ENCODE peak calls at places on chromosomes 1 and 21, in six cellular contexts. P is breast epithelium, A is GM20000, K is mammary epithelial cell, H is pancreas, S is transverse colon. G is an unnamed sample.

GRCh38 chr1:204885790-204886189 is 15.1 kb downstream of the NFASC start:
- DNase-seq in P (no peak), A (no peak), S (no peak), K (peak), H (no peak), G (peak)

GRCh38 chr1:242784807-242785206 is 260.3 kb upstream of the PLD5 start:
- DNase-seq in H (no peak), P (no peak), K (no peak), S (no peak), A (no peak), G (no peak)

GRCh38 chr1:39154553-39155361 is 49.7 kb upstream of the MACF1 start:
- DNase-seq in A (no peak), P (no peak), H (no peak), S (peak), K (peak), G (peak)

GRCh38 chr21:44868707-44869106 is 4.8 kb downstream of the PTTG1IP start:
- DNase-seq in H (no peak), K (no peak), A (no peak), S (no peak), P (no peak), G (no peak)

GRCh38 chr1:119132179-119132578 is 8.3 kb downstream of the WARS2 start:
- DNase-seq in A (no peak), H (no peak), P (no peak), K (no peak), S (no peak), G (no peak)

GRCh38 chr1:230160957-230161771 is 94.1 kb downstream of the GALNT2 start:
- DNase-seq in S (no peak), H (no peak), P (no peak), K (peak), A (no peak), G (no peak)

GRCh38 chr1:9815150-9815549 is 8.6 kb downstream of the CLSTN1 start:
- DNase-seq in K (no peak), S (no peak), P (no peak), H (no peak), A (no peak), G (no peak)

GRCh38 chr1:109931189-109931672 is 20.6 kb downstream of the CSF1 start:
- DNase-seq in H (peak), P (peak), K (no peak), A (no peak), S (peak), G (no peak)

GRCh38 chr1:27597511-27598216 is 6.3 kb downstream of the AHDC1 start:
- DNase-seq in H (no peak), P (no peak), K (no peak), A (no peak), S (no peak), G (no peak)

GRCh38 chr1:4306559-4307467 is 347.6 kb upstream of the AJAP1 start:
- DNase-seq in K (no peak), A (no peak), S (no peak), P (peak), H (no peak), G (no peak)

GRCh38 chr1:18049228-18049627 is 58.4 kb upstream of the IGSF21 start:
- DNase-seq in A (no peak), K (no peak), P (no peak), H (no peak), S (no peak), G (no peak)

GRCh38 chr1:164563821-164564251 is 4.9 kb downstream of the PBX1 start:
- DNase-seq in H (no peak), K (peak), P (no peak), A (no peak), S (no peak), G (no peak)

GRCh38 chr1:233281711-233282581 is 13.6 kb downstream of the PCNX2 start:
- DNase-seq in S (no peak), K (peak), A (peak), P (no peak), H (no peak), G (no peak)

GRCh38 chr1:194047921-194048320 is 861.5 kb upstream of the B3GALT2 start:
- DNase-seq in S (no peak), A (no peak), P (no peak), K (no peak), H (no peak), G (no peak)

GRCh38 chr1:191025896-191026642 is 548.4 kb upstream of the BRINP3 start:
- DNase-seq in H (peak), K (no peak), P (no peak), S (no peak), A (no peak), G (no peak)

GRCh38 chr1:113929750-113930498 is 800 bp downstream of the HIPK1 start:
- DNase-seq in P (peak), A (peak), S (peak), H (peak), K (peak), G (no peak)

GRCh38 chr1:39539252-39539790 is 37.3 kb downstream of the PABPC4 start:
- DNase-seq in S (peak), A (peak), P (no peak), H (no peak), K (peak), G (no peak)

GRCh38 chr1:226574044-226574443 is 25.5 kb downstream of the STUM start:
- DNase-seq in K (no peak), H (no peak), A (no peak), P (no peak), S (no peak), G (no peak)

GRCh38 chr1:192575499-192576189 is at the start of gene RGS1:
- DNase-seq in K (no peak), P (no peak), H (no peak), A (peak), S (peak), G (no peak)

GRCh38 chr1:6348511-6349191 is 44.9 kb downstream of the ACOT7 start:
- DNase-seq in A (no peak), H (no peak), S (peak), K (peak), P (no peak), G (no peak)

GRCh38 chr1:29389533-29390041 is 153.3 kb downstream of the PTPRU start:
- DNase-seq in P (no peak), A (no peak), K (no peak), S (no peak), H (no peak), G (no peak)

GRCh38 chr21:39021475-39021832 is 161.8 kb downstream of the PSMG1 start:
- DNase-seq in K (no peak), S (no peak), H (no peak), P (no peak), A (no peak), G (no peak)

GRCh38 chr21:39024538-39024937 is 158.7 kb downstream of the PSMG1 start:
- DNase-seq in H (no peak), S (no peak), A (no peak), P (no peak), K (no peak), G (no peak)

GRCh38 chr21:39022035-39022900 is 161.0 kb downstream of the PSMG1 start:
- DNase-seq in K (no peak), P (no peak), A (no peak), H (no peak), S (no peak), G (no peak)

GRCh38 chr21:39025198-39025597 is 158.1 kb downstream of the PSMG1 start:
- DNase-seq in S (no peak), H (no peak), K (no peak), A (no peak), P (no peak), G (no peak)

GRCh38 chr21:39022901-39023693 is 160.2 kb downstream of the PSMG1 start:
- DNase-seq in S (no peak), P (no peak), K (no peak), A (no peak), H (peak), G (no peak)
- TF ChIP-seq CTCF in S (peak), P (no peak), K (peak), A (no peak), H (no peak), G (no peak)

DNA sequence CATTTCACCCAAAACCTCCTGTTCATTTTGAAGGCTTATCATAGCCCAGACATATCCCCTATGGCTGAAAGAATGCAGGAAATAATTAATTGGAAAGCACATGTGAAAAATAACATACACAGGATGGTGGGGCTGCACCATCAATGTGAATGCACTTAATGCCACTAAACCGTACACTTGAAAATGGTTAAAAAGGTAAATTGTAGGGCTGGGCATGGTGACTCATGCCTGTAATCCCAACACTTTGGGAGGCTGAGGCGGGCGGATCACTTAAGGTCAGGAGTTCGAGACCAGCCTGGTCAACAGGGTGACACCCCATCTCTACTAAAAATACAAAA is 98.7 kb upstream of the BACE2 start:
- DNase-seq in P (no peak), A (no peak), S (no peak), K (no peak), H (no peak), G (no peak)
- TF ChIP-seq CTCF in P (no peak), A (no peak), S (no peak), K (no peak), H (no peak), G (no peak)

DNA sequence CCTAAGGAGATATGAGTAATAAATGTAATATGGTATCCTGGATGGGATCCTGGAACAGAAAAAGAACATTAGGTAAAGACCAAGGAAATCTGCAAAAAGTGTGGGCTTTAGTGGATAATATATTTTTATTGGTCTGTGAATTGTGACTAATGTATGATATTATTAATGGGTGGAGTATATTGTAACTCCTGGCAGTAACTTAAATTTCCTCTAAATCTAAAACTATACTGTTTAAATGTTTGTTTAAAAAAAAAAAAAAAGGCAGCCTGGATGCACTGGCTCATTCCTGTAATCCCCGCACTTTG is 68.5 kb downstream of the LRRC8D start:
- DNase-seq in A (no peak), P (no peak), S (no peak), H (no peak), K (no peak), G (no peak)
- TF ChIP-seq CTCF in A (no peak), P (no peak), S (no peak), H (no peak), K (no peak), G (no peak)

GRCh38 chr21:29360799-29361765 is 62.4 kb downstream of the BACH1 start:
- DNase-seq in P (no peak), S (no peak), H (no peak), K (peak), A (no peak), G (no peak)
- TF ChIP-seq CTCF in P (no peak), S (no peak), H (no peak), K (peak), A (no peak), G (no peak)